ENCODE peak calls at places on chromosome 12, in nine cellular contexts. I, J, Y, E, V, F, D, Q and T are unnamed samples.

GRCh38 chr12:123237646-123238329 is 4.6 kb downstream of the MTRFR start:
- DNase-seq in I (peak), J (peak), Y (peak), E (peak), V (peak), F (peak), D (peak), Q (peak), T (peak)

GRCh38 chr12:3792623-3793288 is 39.8 kb upstream of the CRACR2A start:
- DNase-seq in I (no peak), J (no peak), Y (no peak), E (no peak), V (no peak), F (no peak), D (no peak), Q (no peak), T (no peak)

GRCh38 chr12:67807808-67808207 is 159.3 kb downstream of the DYRK2 start:
- DNase-seq in I (no peak), J (no peak), Y (no peak), E (no peak), V (peak), F (no peak), D (peak), Q (no peak), T (no peak)

GRCh38 chr12:111597731-111598636 is 1.1 kb downstream of the ATXN2 start:
- DNase-seq in I (peak), J (no peak), Y (peak), E (peak), V (peak), F (peak), D (peak), Q (peak), T (no peak)

GRCh38 chr12:39931857-39932256 is 174.0 kb downstream of the SLC2A13 start:
- DNase-seq in I (no peak), J (no peak), Y (no peak), E (peak), V (peak), F (no peak), D (peak), Q (no peak), T (no peak)

GRCh38 chr12:126617312-126617711 is 1552.1 kb downstream of the AACS start:
- DNase-seq in I (peak), J (no peak), Y (no peak), E (no peak), V (peak), F (no peak), D (no peak), Q (no peak), T (no peak)

GRCh38 chr12:94435511-94435927 is 24.1 kb downstream of the CEP83 start:
- DNase-seq in I (no peak), J (no peak), Y (no peak), E (no peak), V (no peak), F (no peak), D (no peak), Q (no peak), T (no peak)

GRCh38 chr12:121893901-121894540 is 5.4 kb downstream of the PSMD9 start:
- DNase-seq in I (peak), J (peak), Y (no peak), E (peak), V (peak), F (peak), D (peak), Q (no peak), T (no peak)

GRCh38 chr12:48292030-48292429 is 58.7 kb downstream of the ZNF641 start:
- DNase-seq in I (no peak), J (no peak), Y (no peak), E (no peak), V (no peak), F (no peak), D (no peak), Q (no peak), T (no peak)

GRCh38 chr12:80598004-80598606 is 109.3 kb upstream of the MYF6 start:
- DNase-seq in I (peak), J (peak), Y (no peak), E (peak), V (peak), F (peak), D (peak), Q (no peak), T (peak)

GRCh38 chr12:26701604-26702215 is 131.3 kb downstream of the ITPR2 start:
- DNase-seq in I (peak), J (no peak), Y (peak), E (peak), V (peak), F (peak), D (peak), Q (no peak), T (peak)

GRCh38 chr12:26651566-26652188 is 181.3 kb downstream of the ITPR2 start:
- DNase-seq in I (peak), J (peak), Y (peak), E (peak), V (peak), F (peak), D (peak), Q (no peak), T (peak)

GRCh38 chr12:116959845-116960514 is 49.2 kb downstream of the FBXW8 start:
- DNase-seq in I (no peak), J (no peak), Y (peak), E (no peak), V (no peak), F (no peak), D (no peak), Q (no peak), T (no peak)

GRCh38 chr12:7959278-7960063 is 23.5 kb upstream of the SLC2A3 start:
- DNase-seq in I (no peak), J (no peak), Y (peak), E (no peak), V (no peak), F (no peak), D (no peak), Q (peak), T (no peak)

GRCh38 chr12:100962086-100962712 is 167.6 kb downstream of the ANO4 start:
- DNase-seq in I (no peak), J (no peak), Y (no peak), E (no peak), V (no peak), F (no peak), D (peak), Q (no peak), T (no peak)